ENCODE peak calls at places on chromosomes 4 and X, in nine cellular contexts. One of them, this sample, is unnamed.

GRCh38 chr4:99507762-99508161 is 3.1 kb upstream of the C4orf17 start:
- DNase-seq in choroid plexus epithelial cell: peak
- DNase-seq in NCI-H1092 treated with DMSO at 0.1 percent for 48 hours: no peak
- DNase-seq in ELF-1: no peak
- DNase-seq in neural progenitor cell: no peak
- DNase-seq in posterior vena cava: no peak
- DNase-seq in stimulated activated CD4-positive, alpha-beta T cell treated with anti-CD3 and anti-CD28 coated beads, TNF-alpha, amount 100 ng/mL, for 1 hour: no peak
- DNase-seq in GM19239: no peak
- DNase-seq in activated CD4-positive, alpha-beta T cell treated with anti-CD3 and anti-CD28 coated beads, Interleukin-2, amount 10 ng/mL, durations not matched to agents 7 days and 5 days: peak
- DNase-seq in this sample: no peak

GRCh38 chrX:102858826-102859627 is 78.0 kb upstream of the RAB40AL start:
- DNase-seq in choroid plexus epithelial cell: no peak
- DNase-seq in NCI-H1092 treated with DMSO at 0.1 percent for 48 hours: no peak
- DNase-seq in ELF-1: peak
- DNase-seq in neural progenitor cell: peak
- DNase-seq in posterior vena cava: no peak
- DNase-seq in stimulated activated CD4-positive, alpha-beta T cell treated with anti-CD3 and anti-CD28 coated beads, TNF-alpha, amount 100 ng/mL, for 1 hour: no peak
- DNase-seq in GM19239: no peak
- DNase-seq in activated CD4-positive, alpha-beta T cell treated with anti-CD3 and anti-CD28 coated beads, Interleukin-2, amount 10 ng/mL, durations not matched to agents 7 days and 5 days: no peak
- DNase-seq in this sample: no peak

GRCh38 chr4:177313263-177313662 is 3.6 kb downstream of the NEIL3 start:
- DNase-seq in choroid plexus epithelial cell: peak
- DNase-seq in NCI-H1092 treated with DMSO at 0.1 percent for 48 hours: no peak
- DNase-seq in ELF-1: no peak
- DNase-seq in neural progenitor cell: no peak
- DNase-seq in posterior vena cava: no peak
- DNase-seq in stimulated activated CD4-positive, alpha-beta T cell treated with anti-CD3 and anti-CD28 coated beads, TNF-alpha, amount 100 ng/mL, for 1 hour: no peak
- DNase-seq in GM19239: no peak
- DNase-seq in activated CD4-positive, alpha-beta T cell treated with anti-CD3 and anti-CD28 coated beads, Interleukin-2, amount 10 ng/mL, durations not matched to agents 7 days and 5 days: no peak
- DNase-seq in this sample: no peak

GRCh38 chr4:17276821-17277220 is 235.1 kb downstream of the QDPR start:
- DNase-seq in choroid plexus epithelial cell: peak
- DNase-seq in NCI-H1092 treated with DMSO at 0.1 percent for 48 hours: no peak
- DNase-seq in ELF-1: peak
- DNase-seq in neural progenitor cell: no peak
- DNase-seq in posterior vena cava: peak
- DNase-seq in stimulated activated CD4-positive, alpha-beta T cell treated with anti-CD3 and anti-CD28 coated beads, TNF-alpha, amount 100 ng/mL, for 1 hour: no peak
- DNase-seq in GM19239: no peak
- DNase-seq in activated CD4-positive, alpha-beta T cell treated with anti-CD3 and anti-CD28 coated beads, Interleukin-2, amount 10 ng/mL, durations not matched to agents 7 days and 5 days: no peak
- DNase-seq in this sample: no peak

GRCh38 chr4:82599336-82599735 is 37.5 kb upstream of the TMEM150C start:
- DNase-seq in choroid plexus epithelial cell: no peak
- DNase-seq in NCI-H1092 treated with DMSO at 0.1 percent for 48 hours: peak
- DNase-seq in ELF-1: peak
- DNase-seq in neural progenitor cell: peak
- DNase-seq in posterior vena cava: no peak
- DNase-seq in stimulated activated CD4-positive, alpha-beta T cell treated with anti-CD3 and anti-CD28 coated beads, TNF-alpha, amount 100 ng/mL, for 1 hour: no peak
- DNase-seq in GM19239: no peak
- DNase-seq in activated CD4-positive, alpha-beta T cell treated with anti-CD3 and anti-CD28 coated beads, Interleukin-2, amount 10 ng/mL, durations not matched to agents 7 days and 5 days: no peak
- DNase-seq in this sample: no peak

GRCh38 chrX:101462892-101463291 is 22.4 kb upstream of the ARMCX4 start:
- DNase-seq in choroid plexus epithelial cell: peak
- DNase-seq in NCI-H1092 treated with DMSO at 0.1 percent for 48 hours: peak
- DNase-seq in ELF-1: peak
- DNase-seq in neural progenitor cell: peak
- DNase-seq in posterior vena cava: no peak
- DNase-seq in stimulated activated CD4-positive, alpha-beta T cell treated with anti-CD3 and anti-CD28 coated beads, TNF-alpha, amount 100 ng/mL, for 1 hour: no peak
- DNase-seq in GM19239: no peak
- DNase-seq in activated CD4-positive, alpha-beta T cell treated with anti-CD3 and anti-CD28 coated beads, Interleukin-2, amount 10 ng/mL, durations not matched to agents 7 days and 5 days: no peak
- DNase-seq in this sample: no peak

GRCh38 chrX:19672211-19672814 is 157.0 kb upstream of the MAP3K15 start:
- DNase-seq in choroid plexus epithelial cell: no peak
- DNase-seq in NCI-H1092 treated with DMSO at 0.1 percent for 48 hours: no peak
- DNase-seq in ELF-1: no peak
- DNase-seq in neural progenitor cell: no peak
- DNase-seq in posterior vena cava: no peak
- DNase-seq in stimulated activated CD4-positive, alpha-beta T cell treated with anti-CD3 and anti-CD28 coated beads, TNF-alpha, amount 100 ng/mL, for 1 hour: no peak
- DNase-seq in GM19239: no peak
- DNase-seq in activated CD4-positive, alpha-beta T cell treated with anti-CD3 and anti-CD28 coated beads, Interleukin-2, amount 10 ng/mL, durations not matched to agents 7 days and 5 days: no peak
- DNase-seq in this sample: no peak

GRCh38 chr4:186808635-186809018 is 85.0 kb upstream of the FAT1 start:
- DNase-seq in choroid plexus epithelial cell: peak
- DNase-seq in NCI-H1092 treated with DMSO at 0.1 percent for 48 hours: no peak
- DNase-seq in ELF-1: no peak
- DNase-seq in neural progenitor cell: no peak
- DNase-seq in posterior vena cava: no peak
- DNase-seq in stimulated activated CD4-positive, alpha-beta T cell treated with anti-CD3 and anti-CD28 coated beads, TNF-alpha, amount 100 ng/mL, for 1 hour: no peak
- DNase-seq in GM19239: no peak
- DNase-seq in activated CD4-positive, alpha-beta T cell treated with anti-CD3 and anti-CD28 coated beads, Interleukin-2, amount 10 ng/mL, durations not matched to agents 7 days and 5 days: no peak
- DNase-seq in this sample: no peak

GRCh38 chr4:88177981-88178632 is 19.7 kb upstream of the ABCG2 start:
- DNase-seq in choroid plexus epithelial cell: peak
- DNase-seq in NCI-H1092 treated with DMSO at 0.1 percent for 48 hours: no peak
- DNase-seq in ELF-1: peak
- DNase-seq in neural progenitor cell: peak
- DNase-seq in posterior vena cava: no peak
- DNase-seq in stimulated activated CD4-positive, alpha-beta T cell treated with anti-CD3 and anti-CD28 coated beads, TNF-alpha, amount 100 ng/mL, for 1 hour: no peak
- DNase-seq in GM19239: no peak
- DNase-seq in activated CD4-positive, alpha-beta T cell treated with anti-CD3 and anti-CD28 coated beads, Interleukin-2, amount 10 ng/mL, durations not matched to agents 7 days and 5 days: no peak
- DNase-seq in this sample: no peak

GRCh38 chr4:67522851-67523671 is 22.2 kb downstream of the CENPC start:
- DNase-seq in choroid plexus epithelial cell: peak
- DNase-seq in NCI-H1092 treated with DMSO at 0.1 percent for 48 hours: no peak
- DNase-seq in ELF-1: no peak
- DNase-seq in neural progenitor cell: no peak
- DNase-seq in posterior vena cava: no peak
- DNase-seq in stimulated activated CD4-positive, alpha-beta T cell treated with anti-CD3 and anti-CD28 coated beads, TNF-alpha, amount 100 ng/mL, for 1 hour: no peak
- DNase-seq in GM19239: no peak
- DNase-seq in activated CD4-positive, alpha-beta T cell treated with anti-CD3 and anti-CD28 coated beads, Interleukin-2, amount 10 ng/mL, durations not matched to agents 7 days and 5 days: no peak
- DNase-seq in this sample: no peak

GRCh38 chr4:117068120-117068519 is 17.3 kb downstream of the TRAM1L1 start:
- DNase-seq in choroid plexus epithelial cell: no peak
- DNase-seq in NCI-H1092 treated with DMSO at 0.1 percent for 48 hours: no peak
- DNase-seq in ELF-1: no peak
- DNase-seq in neural progenitor cell: no peak
- DNase-seq in posterior vena cava: no peak
- DNase-seq in stimulated activated CD4-positive, alpha-beta T cell treated with anti-CD3 and anti-CD28 coated beads, TNF-alpha, amount 100 ng/mL, for 1 hour: no peak
- DNase-seq in GM19239: no peak
- DNase-seq in activated CD4-positive, alpha-beta T cell treated with anti-CD3 and anti-CD28 coated beads, Interleukin-2, amount 10 ng/mL, durations not matched to agents 7 days and 5 days: no peak
- DNase-seq in this sample: no peak